ENCODE peak calls at places on chromosomes 6 and 20, in seven cellular contexts. A is MM.1S, Q is GM10248, X is iPS-NIHi11, R is SK-N-MC, S is AG08396, O is osteocyte. E is an unnamed sample.

GRCh38 chr20:62208805-62209755 is 11.0 kb downstream of the HRH3 start:
- DNase-seq in A (no peak), Q (no peak), X (peak), R (no peak), S (peak), O (no peak), E (no peak)

GRCh38 chr20:46213946-46214830 is 94.1 kb downstream of the CDH22 start:
- DNase-seq in A (no peak), Q (no peak), X (no peak), R (no peak), S (no peak), O (no peak), E (no peak)

GRCh38 chr6:156013155-156013554 is 557.5 kb upstream of the NOX3 start:
- DNase-seq in A (no peak), Q (no peak), X (no peak), R (no peak), S (no peak), O (no peak), E (no peak)

GRCh38 chr20:38217791-38218565 is 42.6 kb downstream of the KIAA1755 start:
- DNase-seq in A (no peak), Q (no peak), X (peak), R (no peak), S (peak), O (no peak), E (no peak)

GRCh38 chr6:117264487-117265424 is 602 bp upstream of the VGLL2 start:
- DNase-seq in A (peak), Q (peak), X (peak), R (no peak), S (peak), O (no peak), E (no peak)

GRCh38 chr6:145784683-145785082 is 29.9 kb downstream of the FBXO30 start:
- DNase-seq in A (peak), Q (no peak), X (no peak), R (no peak), S (no peak), O (no peak), E (no peak)

GRCh38 chr6:4316867-4317400 is 181.6 kb upstream of the ECI2 start:
- DNase-seq in A (no peak), Q (no peak), X (peak), R (no peak), S (peak), O (no peak), E (peak)

GRCh38 chr20:60224914-60225313 is 266.7 kb downstream of the CDH26 start:
- DNase-seq in A (peak), Q (no peak), X (no peak), R (no peak), S (no peak), O (no peak), E (no peak)

GRCh38 chr20:19992996-19993908 is 23.9 kb upstream of the NAA20 start:
- DNase-seq in A (no peak), Q (no peak), X (peak), R (no peak), S (peak), O (no peak), E (peak)

GRCh38 chr6:23559587-23560343 is 566.2 kb upstream of the NRSN1 start:
- DNase-seq in A (no peak), Q (no peak), X (no peak), R (no peak), S (no peak), O (no peak), E (no peak)

GRCh38 chr6:35850209-35850608 is 45.1 kb downstream of the LHFPL5 start:
- DNase-seq in A (no peak), Q (no peak), X (no peak), R (no peak), S (no peak), O (no peak), E (no peak)

GRCh38 chr6:15662246-15663056 is at the start of gene DTNBP1:
- DNase-seq in A (peak), Q (peak), X (peak), R (no peak), S (peak), O (peak), E (peak)

GRCh38 chr6:148969679-148970078 is 222.8 kb downstream of the UST start:
- DNase-seq in A (no peak), Q (no peak), X (no peak), R (no peak), S (peak), O (peak), E (no peak)

GRCh38 chr6:31945507-31946369 is at the start of gene CFB:
- DNase-seq in A (no peak), Q (no peak), X (peak), R (no peak), S (peak), O (no peak), E (peak)

GRCh38 chr20:5893052-5893451 is 57.3 kb downstream of the TRMT6 start:
- DNase-seq in A (no peak), Q (no peak), X (no peak), R (no peak), S (no peak), O (no peak), E (no peak)

GRCh38 chr6:169959129-169960002 is 207.9 kb downstream of the ERMARD start:
- DNase-seq in A (peak), Q (no peak), X (no peak), R (no peak), S (no peak), O (peak), E (no peak)

GRCh38 chr6:42193491-42193894 is 1.3 kb downstream of the GUCA1B start:
- DNase-seq in A (no peak), Q (no peak), X (peak), R (no peak), S (no peak), O (no peak), E (no peak)

GRCh38 chr6:112286756-112287155 is 32.4 kb upstream of the LAMA4 start:
- DNase-seq in A (no peak), Q (no peak), X (no peak), R (no peak), S (no peak), O (no peak), E (no peak)

GRCh38 chr20:61968932-61969331 is 96.7 kb downstream of the TAF4 start:
- DNase-seq in A (no peak), Q (no peak), X (no peak), R (no peak), S (no peak), O (no peak), E (no peak)

GRCh38 chr20:63093966-63094766 is 87.4 kb upstream of the BHLHE23 start:
- DNase-seq in A (no peak), Q (no peak), X (peak), R (no peak), S (no peak), O (peak), E (peak)

GRCh38 chr20:49887251-49887827 is 28.0 kb downstream of the SPATA2 start:
- DNase-seq in A (no peak), Q (no peak), X (no peak), R (no peak), S (no peak), O (no peak), E (no peak)

GRCh38 chr20:17909745-17910345 is 58.7 kb downstream of the SNX5 start:
- DNase-seq in A (no peak), Q (no peak), X (no peak), R (no peak), S (no peak), O (no peak), E (no peak)

GRCh38 chr6:143579703-143580102 is 68.2 kb upstream of the FUCA2 start:
- DNase-seq in A (no peak), Q (no peak), X (no peak), R (no peak), S (peak), O (no peak), E (no peak)

GRCh38 chr6:168822376-168822775 is 381.4 kb downstream of the SMOC2 start:
- DNase-seq in A (no peak), Q (no peak), X (no peak), R (no peak), S (no peak), O (no peak), E (no peak)

GRCh38 chr6:2102966-2103365 is 142.4 kb downstream of the GMDS start:
- DNase-seq in A (no peak), Q (no peak), X (no peak), R (no peak), S (no peak), O (no peak), E (no peak)

GRCh38 chr20:36941403-36941835 is 10.1 kb downstream of the SAMHD1 start:
- DNase-seq in A (no peak), Q (no peak), X (no peak), R (no peak), S (no peak), O (no peak), E (no peak)

GRCh38 chr20:2210646-2211556 is 84.9 kb upstream of the TGM3 start:
- DNase-seq in A (no peak), Q (no peak), X (no peak), R (no peak), S (peak), O (no peak), E (no peak)

GRCh38 chr6:17703256-17703694 is 3.5 kb downstream of the NUP153 start:
- DNase-seq in A (no peak), Q (no peak), X (no peak), R (no peak), S (peak), O (no peak), E (peak)

GRCh38 chr6:17032595-17033591 is 69.0 kb upstream of the STMND1 start:
- DNase-seq in A (no peak), Q (no peak), X (no peak), R (peak), S (peak), O (no peak), E (peak)

GRCh38 chr6:132666118-132666517 is 7.1 kb upstream of the TAAR1 start:
- DNase-seq in A (no peak), Q (no peak), X (peak), R (no peak), S (no peak), O (no peak), E (no peak)